ENCODE peak calls at places on chromosomes 5 and 9, in ten cellular contexts. L is heart left ventricle; J is OCI-LY7; M is sigmoid colon; U is stomach; K is small intestine; G is GM12878; W is suprapubic skin; O is H9; B is CD8-positive, alpha-beta memory T cell. N is an unnamed sample. For H3K9me3 and H3K4me1, the result is how much of the 10 kb centered on the place peaks cover.

GRCh38 chr9:136250676-136251075 is 5.1 kb upstream of the QSOX2 start:
- DNase-seq in B (no peak), O (no peak), K (no peak), U (no peak), J (no peak), W (no peak), G (no peak), M (no peak), L (no peak), N (no peak)

GRCh38 chr5:78899922-78900362 is 85.2 kb downstream of the ARSB start:
- DNase-seq in O (peak), K (peak), U (peak), L (no peak), B (no peak), J (peak), G (no peak), W (no peak), M (no peak), N (peak)

GRCh38 chr9:76415154-76415553 is 20.9 kb upstream of the RFK start:
- DNase-seq in U (no peak), B (no peak), W (no peak), K (no peak), L (no peak), G (no peak), O (no peak), M (no peak), J (no peak), N (no peak)

GRCh38 chr9:130539473-130540223 is 39.7 kb upstream of the FUBP3 start:
- DNase-seq in B (no peak), W (no peak), G (no peak), M (no peak), O (no peak), L (no peak), K (peak), J (no peak), U (no peak), N (no peak)

GRCh38 chr9:114504341-114505186 is 709 bp downstream of the WHRN start:
- DNase-seq in K (peak), O (peak), J (no peak), W (peak), M (peak), G (no peak), L (peak), B (peak), U (peak), N (peak)

GRCh38 chr9:6498982-6499381 is 86.0 kb downstream of the UHRF2 start:
- DNase-seq in M (no peak), G (no peak), J (no peak), W (no peak), O (no peak), L (no peak), U (no peak), K (no peak), B (no peak), N (no peak)

GRCh38 chr5:154519375-154519774 is 41.3 kb upstream of the HAND1 start:
- DNase-seq in B (no peak), L (no peak), W (no peak), U (no peak), M (no peak), J (no peak), K (no peak), O (no peak), G (no peak), N (peak)

GRCh38 chr5:6733411-6734242 is 20.4 kb downstream of the TENT4A start:
- DNase-seq in B (no peak), M (peak), J (no peak), K (no peak), O (no peak), U (no peak), W (no peak), G (no peak), L (no peak), N (no peak)

GRCh38 chr5:26148569-26149107 is 889.7 kb downstream of the CDH9 start:
- DNase-seq in W (no peak), B (no peak), J (no peak), M (no peak), G (no peak), O (peak), L (no peak), U (no peak), K (no peak), N (peak)

GRCh38 chr5:150026682-150027172 is 26.2 kb downstream of the HMGXB3 start:
- DNase-seq in O (no peak), U (no peak), W (no peak), B (no peak), L (no peak), G (no peak), J (no peak), K (no peak), M (no peak), N (no peak)

GRCh38 chr9:4489919-4490704 is at the start of gene SLC1A1:
- DNase-seq in G (peak), U (peak), W (peak), K (peak), O (peak), L (peak), J (no peak), B (peak), M (peak), N (peak)

GRCh38 chr5:148849461-148849860 is 23.1 kb downstream of the ADRB2 start:
- DNase-seq in J (peak), G (no peak), O (no peak), B (peak), L (no peak), K (peak), U (no peak), M (no peak), W (no peak), N (no peak)

GRCh38 chr5:32090026-32090754 is 83.9 kb downstream of the GOLPH3 start:
- DNase-seq in L (no peak), K (no peak), B (no peak), O (no peak), U (no peak), G (no peak), J (no peak), W (no peak), M (no peak), N (no peak)

GRCh38 chr5:109053995-109054417 is 306.3 kb downstream of the FER start:
- DNase-seq in J (no peak), M (no peak), O (no peak), U (no peak), W (no peak), L (no peak), G (peak), B (no peak), K (no peak), N (no peak)

GRCh38 chr9:137411670-137412380 is 11.1 kb downstream of the EXD3 start:
- DNase-seq in U (peak), K (no peak), M (peak), B (no peak), W (no peak), G (peak), J (no peak), L (peak), O (peak), N (no peak)

GRCh38 chr5:33690736-33691135 is 201.1 kb downstream of the ADAMTS12 start:
- DNase-seq in L (no peak), M (no peak), O (no peak), B (no peak), U (no peak), K (no peak), G (no peak), J (no peak), W (no peak), N (no peak)

GRCh38 chr9:33517373-33517772 is 6.7 kb upstream of the ANKRD18B start:
- DNase-seq in L (no peak), J (peak), U (no peak), M (no peak), B (no peak), W (no peak), K (peak), O (no peak), G (no peak), N (no peak)

GRCh38 chr5:142097681-142098080 is 10.9 kb upstream of the NDFIP1 start:
- DNase-seq in M (no peak), B (no peak), U (no peak), G (no peak), L (no peak), K (no peak), W (no peak), O (no peak), J (no peak), N (no peak)

GRCh38 chr9:16509946-16510504 is 360.4 kb downstream of the BNC2 start:
- DNase-seq in L (no peak), O (no peak), U (no peak), M (no peak), G (no peak), W (no peak), K (no peak), J (no peak), B (no peak), N (no peak)

GRCh38 chr5:177475563-177476427 is 2.4 kb upstream of the DBN1 start:
- DNase-seq in K (no peak), M (no peak), W (no peak), L (peak), G (no peak), O (no peak), B (no peak), U (no peak), J (no peak), N (no peak)

GRCh38 chr5:38725419-38725865 is 120.4 kb upstream of the OSMR start:
- DNase-seq in W (no peak), O (no peak), M (no peak), G (no peak), J (no peak), K (no peak), L (no peak), U (no peak), B (no peak), N (no peak)

GRCh38 chr9:95105519-95106287 is 211.8 kb downstream of the FANCC start:
- DNase-seq in M (peak), B (no peak), O (no peak), G (no peak), J (no peak), L (no peak), U (no peak), W (peak), K (peak), N (no peak)

GRCh38 chr5:14574891-14575496 is 6.6 kb upstream of the OTULINL start:
- DNase-seq in B (no peak), U (peak), W (no peak), L (peak), K (peak), O (no peak), M (peak), J (no peak), G (no peak), N (no peak)

GRCh38 chr5:170848033-170848432 is 13.8 kb upstream of the RANBP17 start:
- DNase-seq in O (no peak), M (no peak), K (no peak), L (no peak), W (no peak), G (no peak), U (no peak), B (no peak), J (no peak), N (no peak)

GRCh38 chr9:98091735-98092632 is 27.0 kb downstream of the TRIM14 start:
- DNase-seq in K (no peak), U (no peak), O (peak), B (no peak), J (no peak), G (no peak), M (no peak), W (peak), L (no peak), N (peak)

GRCh38 chr5:99747342-99747741 is 787.8 kb upstream of the FAM174A start:
- DNase-seq in W (no peak), O (no peak), L (no peak), K (no peak), M (no peak), G (no peak), B (no peak), U (no peak), J (no peak), N (no peak)

GRCh38 chr5:121707196-121707595 is 144.5 kb upstream of the FTMT start:
- DNase-seq in B (no peak), W (no peak), O (no peak), U (no peak), K (no peak), L (no peak), J (no peak), M (no peak), G (no peak), N (no peak)

GRCh38 chr5:163569284-163569683 is 63.9 kb downstream of the MAT2B start:
- DNase-seq in K (peak), L (no peak), U (no peak), J (no peak), W (no peak), B (no peak), O (no peak), M (no peak), G (no peak), N (no peak)

GRCh38 chr9:122218070-122218884 is 10.5 kb downstream of the LHX6 start:
- DNase-seq in L (no peak), K (no peak), J (no peak), W (no peak), U (no peak), G (no peak), B (no peak), O (no peak), M (no peak), N (peak)
- H3K9me3 ChIP-seq in L (under half), K (under half), J (under half), W (under half), U (under half), G (under half), B (under half), O (under half), M (under half), N (under half)

GRCh38 chr5:159183247-159183646 is 26.1 kb downstream of the RNF145 start:
- DNase-seq in M (no peak), K (no peak), O (no peak), G (no peak), U (no peak), L (no peak), W (no peak), B (no peak), J (no peak), N (no peak)

GRCh38 chr5:159178978-159179377 is 30.4 kb downstream of the RNF145 start:
- DNase-seq in W (no peak), M (no peak), L (no peak), K (peak), G (peak), J (no peak), B (no peak), O (no peak), U (no peak), N (no peak)

GRCh38 chr5:159181152-159181551 is 28.2 kb downstream of the RNF145 start:
- DNase-seq in W (no peak), J (no peak), G (peak), L (no peak), U (no peak), B (no peak), K (no peak), O (no peak), M (no peak), N (no peak)

GRCh38 chr5:159182691-159183090 is 26.7 kb downstream of the RNF145 start:
- DNase-seq in O (no peak), G (no peak), L (no peak), K (no peak), U (no peak), B (no peak), W (no peak), J (no peak), M (no peak), N (no peak)

DNA sequence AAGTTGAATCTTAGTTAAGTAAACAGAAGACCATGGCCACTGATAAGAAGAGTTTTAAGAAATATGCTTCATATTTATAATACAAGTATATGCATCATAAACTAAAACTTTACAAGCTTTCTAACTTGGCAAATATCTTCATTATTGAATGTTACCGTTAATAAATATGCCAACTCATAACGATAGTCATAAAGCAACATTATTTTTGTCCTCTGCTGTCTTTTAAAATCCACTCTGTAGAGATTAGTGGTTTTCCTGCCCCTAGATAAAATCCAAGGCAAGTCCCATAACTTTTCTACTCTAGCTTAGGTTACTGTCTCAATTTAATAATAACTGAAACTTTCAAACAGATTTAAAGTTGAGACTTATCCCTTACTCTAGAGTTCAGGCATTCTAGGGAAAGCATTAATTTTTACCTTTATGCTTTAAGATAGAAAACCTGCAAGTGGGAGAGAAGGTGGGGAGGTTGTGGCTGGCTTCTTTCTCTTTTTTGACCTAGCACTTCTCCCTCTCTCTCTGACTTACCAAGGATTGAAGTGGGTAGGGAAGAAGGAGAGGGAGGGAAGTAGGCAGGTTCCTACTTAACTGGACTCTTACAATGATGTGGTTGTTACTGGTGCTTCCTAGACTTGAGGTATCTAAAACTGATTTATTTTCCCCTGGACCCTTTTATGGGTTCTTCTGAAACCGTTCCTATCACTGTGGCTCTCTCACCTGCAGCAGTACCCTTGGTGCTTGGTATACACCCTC is 29.6 kb downstream of the RNF145 start:
- DNase-seq in J (no peak), U (no peak), G (no peak), K (no peak), O (no peak), W (no peak), B (no peak), L (no peak), M (no peak), N (no peak)
- H3K4me1 ChIP-seq in J (under half), U (under half), G (under half), K (under half), O (under half), W (under half), B (under half), L (under half), M (half or more), N (under half)

DNA sequence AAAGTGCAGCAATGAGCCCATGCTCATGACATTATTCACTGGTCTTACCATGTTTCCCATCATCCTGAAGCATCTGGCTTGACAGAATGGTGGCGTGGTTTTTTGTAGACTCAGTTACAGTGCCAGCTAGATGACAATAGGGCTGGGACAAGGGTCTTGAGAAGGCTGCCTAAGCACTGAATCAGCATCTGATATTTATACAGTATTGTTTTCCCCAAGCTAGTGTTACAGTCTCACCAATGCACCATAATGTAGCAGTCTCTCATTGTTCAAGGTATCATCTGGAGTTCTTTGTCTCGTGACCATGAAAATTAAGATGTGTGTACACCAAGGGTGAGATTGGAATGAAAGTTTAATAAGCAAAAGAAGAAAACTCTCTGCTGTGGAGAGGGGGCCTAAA is 19.0 kb upstream of the GGTA1 start:
- DNase-seq in W (no peak), L (no peak), G (no peak), K (no peak), B (no peak), U (no peak), J (no peak), O (no peak), M (no peak), N (no peak)
- H3K9me3 ChIP-seq in W (under half), L (under half), G (under half), K (under half), B (under half), U (under half), J (under half), O (under half), M (under half), N (under half)

GRCh38 chr5:131265318-131265803 is 1.5 kb downstream of the CDC42SE2 start:
- DNase-seq in L (no peak), W (no peak), U (no peak), O (no peak), B (no peak), J (peak), G (no peak), M (no peak), K (peak), N (no peak)
- H3K4me1 ChIP-seq in L (under half), W (half or more), U (under half), O (under half), B (half or more), J (half or more), G (under half), M (under half), K (under half), N (under half)

DNA sequence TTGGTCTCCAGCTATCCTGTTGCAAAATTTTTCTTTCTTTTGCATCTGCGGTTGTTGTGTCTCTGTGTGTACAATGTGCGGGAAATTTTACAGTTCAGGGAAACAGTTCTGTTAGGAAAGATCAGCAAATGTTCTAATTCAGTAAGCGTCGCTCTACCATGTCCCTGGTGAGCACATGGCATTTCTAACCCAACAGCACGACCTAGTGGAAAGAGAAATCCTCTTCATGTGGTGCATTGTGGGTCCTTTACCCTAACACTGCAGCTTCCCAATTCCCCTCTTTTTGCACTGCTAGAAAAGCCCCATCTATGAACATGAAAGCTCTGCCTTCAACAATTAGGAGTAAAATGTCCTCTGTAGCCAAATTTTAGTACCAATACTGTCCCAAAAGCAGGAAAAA is 974.2 kb upstream of the CDH9 start:
- DNase-seq in U (no peak), J (no peak), K (no peak), G (no peak), L (no peak), M (no peak), W (no peak), B (no peak), O (no peak), N (no peak)
- H3K9me3 ChIP-seq in U (under half), J (under half), K (under half), G (under half), L (under half), M (under half), W (under half), B (under half), O (under half), N (half or more)